ENCODE peak calls at places on chromosomes 1 and 21, in nine cellular contexts. F is iPS-NIHi11; Y is LoVo; Q is globus pallidus; W is mesenteric fat pad; E is breast epithelium; H is stimulated activated CD4-positive, alpha-beta T cell treated with anti-CD3 and anti-CD28 coated beads, Interleukin-4, amount 100 ng/mL, for 1 hour; N is endothelial cell; K is iPS DF 6.9. D is an unnamed sample.

GRCh38 chr1:20058531-20058930 is 11.5 kb upstream of the PLA2G5 start:
- DNase-seq in H (peak; percentile 26), W (peak; percentile 11), F (no peak), Q (no peak), E (no peak), N (no peak), K (no peak), Y (no peak), D (no peak)

GRCh38 chr1:98331232-98331631 is 330.3 kb upstream of the SNX7 start:
- DNase-seq in K (no peak), Y (peak; percentile 20), W (no peak), Q (no peak), N (no peak), H (no peak), F (no peak), E (no peak), D (no peak)

GRCh38 chr1:906532-907420 is 16.9 kb upstream of the SAMD11 start:
- DNase-seq in K (no peak), E (no peak), Y (no peak), H (no peak), W (peak; percentile 87), N (no peak), F (peak; percentile 43), Q (no peak), D (no peak)

GRCh38 chr1:2179283-2180013 is 15.1 kb downstream of the FAAP20 start:
- DNase-seq in W (no peak), H (no peak), N (no peak), Y (no peak), F (no peak), K (no peak), E (no peak), Q (no peak), D (no peak)

GRCh38 chr1:231039161-231040018 is 664 bp downstream of the FAM89A start:
- DNase-seq in N (peak; percentile 32), F (peak; percentile 58), E (no peak), W (peak; percentile 90), H (peak; percentile 42), Y (peak; percentile 14), Q (no peak), K (no peak), D (no peak)

GRCh38 chr1:186617860-186618780 is 62.1 kb downstream of the PTGS2 start:
- DNase-seq in H (peak; percentile 24), Y (peak; percentile 46), W (no peak), K (no peak), N (no peak), E (peak; percentile 53), Q (peak; percentile 27), F (no peak), D (no peak)

GRCh38 chr21:42534361-42534900 is 20.8 kb downstream of the SLC37A1 start:
- DNase-seq in K (no peak), H (no peak), F (no peak), Q (peak; percentile 31), E (no peak), Y (no peak), W (peak; percentile 76), N (no peak), D (no peak)

GRCh38 chr1:33099290-33100118 is 18.6 kb downstream of the AZIN2 start:
- DNase-seq in E (peak; percentile 99), K (no peak), Q (no peak), W (no peak), Y (peak; percentile 61), H (peak; percentile 49), F (peak; percentile 49), N (no peak), D (no peak)

GRCh38 chr1:244732846-244733450 is 80.0 kb downstream of the DESI2 start:
- DNase-seq in E (no peak), F (no peak), N (no peak), H (no peak), Y (no peak), K (no peak), Q (no peak), W (no peak), D (no peak)

GRCh38 chr1:6246497-6247295 is 2.7 kb downstream of the HES3 start:
- DNase-seq in K (no peak), W (peak; percentile 94), H (peak; percentile 83), E (peak; percentile 67), Q (peak; percentile 58), N (peak; percentile 90), F (peak; percentile 86), Y (peak; percentile 72), D (no peak)

GRCh38 chr1:159172599-159173291 is 1.3 kb downstream of the CADM3 start:
- DNase-seq in K (no peak), W (no peak), Q (no peak), H (no peak), Y (no peak), E (no peak), F (peak; percentile 70), N (no peak), D (peak; percentile 70)

GRCh38 chr1:164613176-164613575 is 54.2 kb downstream of the PBX1 start:
- DNase-seq in Y (peak; percentile 28), Q (no peak), E (no peak), K (no peak), H (no peak), N (no peak), W (no peak), F (no peak), D (no peak)

GRCh38 chr1:15799004-15799867 is 8.2 kb downstream of the UQCRHL start:
- DNase-seq in Q (no peak), N (no peak), H (peak; percentile 21), E (peak; percentile 79), F (peak; percentile 50), K (no peak), Y (peak; percentile 83), W (no peak), D (no peak)

GRCh38 chr1:150194381-150195031 is 41.4 kb downstream of the ANP32E start:
- DNase-seq in W (no peak), H (no peak), F (no peak), E (no peak), K (no peak), Y (no peak), N (no peak), Q (no peak), D (no peak)

GRCh38 chr1:93638981-93639380 is 42.7 kb downstream of the BCAR3 start:
- DNase-seq in Y (no peak), H (no peak), N (no peak), K (no peak), Q (peak; percentile 30), F (peak; percentile 63), W (no peak), E (no peak), D (no peak)

GRCh38 chr1:18852501-18852900 is 7.0 kb downstream of the TAS1R2 start:
- DNase-seq in F (no peak), H (no peak), K (no peak), W (no peak), N (no peak), Y (no peak), E (no peak), Q (no peak), D (no peak)

GRCh38 chr1:45569962-45570581 is 13.8 kb upstream of the NASP start:
- DNase-seq in Q (peak; percentile 72), N (peak; percentile 71), Y (peak; percentile 62), K (no peak), E (peak; percentile 70), H (peak; percentile 63), W (no peak), F (peak; percentile 73), D (no peak)

GRCh38 chr1:2233468-2233867 is 5.3 kb downstream of the SKI start:
- DNase-seq in E (no peak), Q (no peak), W (no peak), N (no peak), Y (no peak), H (no peak), K (no peak), F (no peak), D (no peak)

GRCh38 chr1:54991939-54992338 is 6.8 kb upstream of the BSND start:
- DNase-seq in K (no peak), Q (no peak), E (no peak), W (no peak), Y (no peak), F (no peak), H (no peak), N (no peak), D (no peak)

GRCh38 chr1:207009945-207010344 is 22.6 kb downstream of the C1orf116 start:
- DNase-seq in N (no peak), H (no peak), Y (no peak), W (no peak), K (no peak), E (no peak), Q (no peak), F (no peak), D (no peak)

GRCh38 chr1:31788138-31788824 is 24.1 kb upstream of the ADGRB2 start:
- DNase-seq in Q (peak; percentile 96), Y (peak; percentile 95), K (peak; percentile 83), N (peak; percentile 94), F (peak; percentile 94), E (peak; percentile 87), H (peak; percentile 88), W (peak; percentile 98), D (peak; percentile 47)

GRCh38 chr1:64540265-64540791 is 70.4 kb downstream of the CACHD1 start:
- DNase-seq in K (no peak), Y (no peak), Q (peak; percentile 18), H (no peak), W (no peak), F (peak; percentile 20), E (no peak), N (no peak), D (no peak)

D was measured in iPS DF 19.7.